ENCODE peak calls at places on chromosome 17, in nine cellular contexts. A, E, V, Q, F, C, B, O and T are unnamed samples. For H3K4me1 and H3K27me3, the result is how much of the 10 kb centered on the place peaks cover.

GRCh38 chr17:39063681-39064069 is 87.8 kb downstream of the PLXDC1 start:
- DNase-seq in B (peak), E (no peak), V (no peak), A (no peak), F (no peak), O (no peak), Q (no peak), C (no peak), T (no peak)

GRCh38 chr17:20706752-20707372 is 127.3 kb downstream of the CDRT15L2 start:
- DNase-seq in V (no peak), E (no peak), O (no peak), B (no peak), C (no peak), A (no peak), Q (no peak), F (no peak), T (no peak)

GRCh38 chr17:57648720-57649119 is 96.4 kb downstream of the CCDC182 start:
- DNase-seq in Q (no peak), F (no peak), A (no peak), V (no peak), E (no peak), C (no peak), O (no peak), B (no peak), T (no peak)

GRCh38 chr17:68290268-68290954 is 516 bp downstream of the SLC16A6 start:
- DNase-seq in E (no peak), Q (no peak), F (peak), V (no peak), O (peak), C (peak), B (peak), A (no peak), T (peak)

GRCh38 chr17:2755941-2756724 is 6.7 kb upstream of the CCDC92B start:
- DNase-seq in O (no peak), E (no peak), A (no peak), F (no peak), C (no peak), V (no peak), B (no peak), Q (no peak), T (no peak)

GRCh38 chr17:35088911-35089845 is 25.7 kb upstream of the RFFL start:
- DNase-seq in Q (peak), O (peak), E (peak), A (peak), F (peak), V (peak), B (peak), C (peak), T (peak)

GRCh38 chr17:68101992-68102758 is 66.6 kb downstream of the KPNA2 start:
- DNase-seq in V (no peak), O (no peak), E (no peak), Q (no peak), C (no peak), B (peak), F (peak), A (no peak), T (peak)

GRCh38 chr17:33494156-33494555 is 201.1 kb upstream of the ASIC2 start:
- DNase-seq in Q (no peak), A (peak), E (no peak), V (no peak), B (peak), F (no peak), O (no peak), C (no peak), T (no peak)

GRCh38 chr17:17609121-17609520 is 17.6 kb upstream of the PEMT start:
- DNase-seq in A (no peak), V (no peak), Q (no peak), E (no peak), F (no peak), B (no peak), O (peak), C (no peak), T (no peak)

GRCh38 chr17:14971054-14971453 is 294.1 kb downstream of the PMP22 start:
- DNase-seq in B (no peak), O (no peak), A (no peak), Q (no peak), E (no peak), F (no peak), C (no peak), V (no peak), T (no peak)

GRCh38 chr17:18157354-18157985 is 26.2 kb upstream of the ALKBH5 start:
- DNase-seq in A (no peak), O (no peak), B (no peak), V (no peak), Q (no peak), F (no peak), E (no peak), C (no peak), T (no peak)

GRCh38 chr17:2055494-2056220 is 754 bp downstream of the HIC1 start:
- DNase-seq in F (peak), V (no peak), A (peak), C (no peak), B (peak), O (peak), E (no peak), Q (no peak), T (peak)

GRCh38 chr17:73559532-73559931 is 84.7 kb downstream of the SDK2 start:
- DNase-seq in C (no peak), F (no peak), O (no peak), Q (no peak), A (no peak), V (no peak), E (no peak), B (no peak), T (no peak)

GRCh38 chr17:36640346-36640745 is 39.0 kb downstream of the MRM1 start:
- DNase-seq in A (no peak), V (no peak), C (no peak), Q (no peak), B (no peak), E (no peak), F (no peak), O (no peak), T (no peak)

GRCh38 chr17:16924701-16925440 is 47.0 kb downstream of the TNFRSF13B start:
- DNase-seq in F (no peak), Q (no peak), E (no peak), O (no peak), V (no peak), C (peak), B (no peak), A (no peak), T (no peak)

GRCh38 chr17:1515640-1516402 is 591 bp downstream of the INPP5K start:
- DNase-seq in V (peak), E (no peak), F (peak), B (peak), Q (peak), C (no peak), A (peak), O (no peak), T (peak)

GRCh38 chr17:6120351-6120750 is 50.2 kb downstream of the WSCD1 start:
- DNase-seq in E (no peak), C (no peak), B (no peak), A (no peak), O (no peak), V (no peak), F (no peak), Q (no peak), T (no peak)

GRCh38 chr17:31415004-31415454 is 23.6 kb downstream of the RAB11FIP4 start:
- DNase-seq in A (no peak), Q (no peak), B (no peak), C (no peak), F (no peak), V (no peak), O (no peak), E (no peak), T (no peak)

GRCh38 chr17:68356520-68356919 is 65.2 kb downstream of the ARSG start:
- DNase-seq in F (peak), B (no peak), C (no peak), V (peak), A (no peak), E (no peak), Q (no peak), O (no peak), T (peak)

GRCh38 chr17:48246623-48247022 is 139.1 kb downstream of the SNX11 start:
- DNase-seq in V (peak), Q (no peak), B (peak), F (no peak), A (no peak), E (no peak), O (no peak), C (no peak), T (no peak)

GRCh38 chr17:36946726-36947091 is 2.0 kb upstream of the AATF start:
- DNase-seq in E (no peak), A (no peak), B (no peak), C (no peak), V (no peak), F (no peak), Q (no peak), O (no peak), T (no peak)

GRCh38 chr17:35245196-35245486 is 2.3 kb downstream of the SLFN5 start:
- DNase-seq in V (peak), F (no peak), Q (peak), O (no peak), B (peak), C (no peak), E (no peak), A (peak), T (no peak)

GRCh38 chr17:2925011-2925410 is 128.8 kb downstream of the RAP1GAP2 start:
- DNase-seq in E (no peak), A (no peak), O (no peak), F (no peak), V (peak), B (no peak), Q (no peak), C (no peak), T (no peak)

GRCh38 chr17:32813021-32813420 is 63.9 kb downstream of the MYO1D start:
- DNase-seq in O (no peak), E (no peak), A (peak), B (no peak), F (no peak), C (no peak), V (no peak), Q (no peak), T (no peak)

GRCh38 chr17:4215882-4216411 is 47.8 kb downstream of the ANKFY1 start:
- DNase-seq in A (no peak), B (peak), E (no peak), F (no peak), O (no peak), Q (no peak), C (no peak), V (no peak), T (no peak)

GRCh38 chr17:44921122-44921882 is 6.0 kb upstream of the GFAP start:
- DNase-seq in A (no peak), Q (no peak), E (no peak), O (no peak), B (no peak), V (no peak), C (peak), F (no peak), T (no peak)

GRCh38 chr17:83122834-83123233 is 43.4 kb downstream of the METRNL start:
- DNase-seq in Q (no peak), F (no peak), O (peak), V (peak), E (no peak), A (no peak), C (no peak), B (no peak), T (no peak)

GRCh38 chr17:64090144-64090543 is 39.8 kb downstream of the ERN1 start:
- DNase-seq in V (no peak), C (no peak), A (no peak), B (no peak), O (no peak), E (no peak), Q (no peak), F (no peak), T (no peak)
- H3K4me1 ChIP-seq in V (under half), C (under half), A (under half), B (under half), O (under half), E (under half), Q (under half), F (half or more), T (under half)

GRCh38 chr17:81378941-81379511 is 16.2 kb upstream of the BAHCC1 start:
- DNase-seq in O (no peak), F (no peak), B (no peak), C (no peak), Q (no peak), V (no peak), E (no peak), A (no peak), T (no peak)
- H3K27me3 ChIP-seq in O (under half), F (under half), B (under half), C (under half), Q (under half), V (under half), E (under half), A (under half), T (under half)

DNA sequence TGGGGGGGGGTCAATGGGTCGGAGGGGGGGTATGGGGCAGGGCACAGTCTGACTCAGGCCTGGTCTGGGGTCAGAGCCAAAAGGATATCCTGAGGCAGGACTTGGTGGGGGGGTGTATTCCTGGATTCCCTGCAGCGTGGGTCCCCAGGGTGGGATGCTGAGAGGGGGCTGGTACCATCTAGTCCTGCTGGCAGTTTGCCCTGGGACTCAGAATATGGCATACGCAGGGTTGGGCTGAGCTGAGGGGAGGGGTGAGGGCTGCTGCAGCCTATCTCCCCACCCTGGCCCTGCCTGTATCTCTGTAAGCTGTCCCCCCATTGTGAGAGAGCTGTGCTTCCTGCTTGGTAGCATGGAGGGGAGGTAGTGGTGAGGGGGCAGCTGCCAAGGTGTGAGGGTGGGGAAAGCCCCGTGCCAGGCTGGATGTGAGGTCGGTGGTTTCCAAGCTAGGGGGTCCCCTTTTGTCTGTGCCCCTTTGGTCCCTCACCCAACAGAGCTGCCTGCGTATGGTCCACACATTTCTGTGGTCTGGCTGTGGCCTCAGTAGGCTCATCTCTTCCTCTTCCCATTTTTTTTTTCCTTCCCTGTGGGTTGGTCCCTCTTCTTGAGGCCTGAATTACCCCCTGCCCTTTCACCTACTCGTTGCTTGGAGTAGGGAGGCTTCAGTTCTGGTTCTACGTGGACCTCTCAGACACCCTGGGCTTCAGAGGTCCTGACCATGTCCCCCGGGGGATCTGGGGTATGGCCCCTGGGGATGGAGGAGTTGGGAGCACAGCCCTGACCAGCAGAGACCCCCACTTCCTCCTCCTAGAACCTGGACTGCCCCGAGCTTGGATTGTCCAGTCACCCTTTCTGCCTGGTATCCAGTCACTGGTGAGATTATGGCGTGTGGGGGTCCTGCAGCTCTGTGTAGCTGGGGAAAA is 15.0 kb downstream of the RARA start:
- DNase-seq in Q (no peak), F (peak), O (peak), A (peak), V (no peak), E (peak), B (no peak), C (no peak), T (peak)
- H3K4me1 ChIP-seq in Q (under half), F (half or more), O (half or more), A (half or more), V (half or more), E (half or more), B (half or more), C (half or more), T (half or more)

GRCh38 chr17:43754947-43755346 is 3.6 kb downstream of the SOST start:
- DNase-seq in C (no peak), F (no peak), O (no peak), V (no peak), B (no peak), Q (no peak), E (no peak), A (no peak), T (no peak)

GRCh38 chr17:43753488-43754129 is 5.0 kb downstream of the SOST start:
- DNase-seq in B (no peak), E (no peak), F (no peak), A (no peak), O (no peak), Q (no peak), V (peak), C (no peak), T (no peak)

GRCh38 chr17:43755389-43755875 is 3.2 kb downstream of the SOST start:
- DNase-seq in Q (no peak), V (peak), F (no peak), O (no peak), B (peak), C (no peak), A (peak), E (no peak), T (no peak)

GRCh38 chr17:43745541-43745940 is 13.1 kb downstream of the SOST start:
- DNase-seq in F (no peak), O (no peak), B (no peak), Q (no peak), C (no peak), E (no peak), V (no peak), A (no peak), T (no peak)

GRCh38 chr17:43750154-43750553 is 8.4 kb downstream of the SOST start:
- DNase-seq in Q (no peak), E (no peak), F (no peak), A (no peak), O (no peak), C (no peak), B (no peak), V (no peak), T (no peak)
- H3K27me3 ChIP-seq in Q (under half), E (under half), F (under half), A (under half), O (under half), C (under half), B (half or more), V (under half), T (under half)

GRCh38 chr17:78795241-78795640 is 13.2 kb upstream of the CYTH1 start:
- DNase-seq in O (peak), B (no peak), E (no peak), C (no peak), Q (no peak), A (no peak), F (no peak), V (no peak), T (no peak)
- H3K4me1 ChIP-seq in O (half or more), B (under half), E (under half), C (under half), Q (under half), A (under half), F (under half), V (under half), T (under half)